ENCODE peak calls at places on chromosomes 13 and 19, in eight cellular contexts. E, R, B, Z, O, Q, N and W are unnamed samples.

GRCh38 chr19:51489113-51489512 is 10.8 kb downstream of the CEACAM18 start:
- DNase-seq in E (no peak), R (no peak), B (no peak), Z (no peak), O (no peak), Q (peak), N (no peak), W (no peak)

GRCh38 chr13:35814573-35814972 is 316.6 kb downstream of the DCLK1 start:
- DNase-seq in E (no peak), R (no peak), B (no peak), Z (no peak), O (no peak), Q (no peak), N (peak), W (no peak)

GRCh38 chr13:100234006-100234405 is 145.1 kb downstream of the PCCA start:
- DNase-seq in E (no peak), R (no peak), B (peak), Z (no peak), O (no peak), Q (no peak), N (no peak), W (no peak)

GRCh38 chr19:4064551-4065260 is 2.0 kb downstream of the ZBTB7A start:
- DNase-seq in E (peak), R (no peak), B (no peak), Z (peak), O (no peak), Q (no peak), N (peak), W (peak)

GRCh38 chr13:20446900-20447299 is 78.8 kb downstream of the CRYL1 start:
- DNase-seq in E (no peak), R (no peak), B (no peak), Z (no peak), O (no peak), Q (no peak), N (no peak), W (no peak)

GRCh38 chr13:113307491-113307890 is 10.5 kb downstream of the LAMP1 start:
- DNase-seq in E (no peak), R (no peak), B (no peak), Z (no peak), O (no peak), Q (no peak), N (no peak), W (no peak)

GRCh38 chr19:35648017-35648961 is at the start of gene COX6B1:
- DNase-seq in E (peak), R (peak), B (peak), Z (peak), O (peak), Q (peak), N (peak), W (peak)

GRCh38 chr13:21637296-21637695 is 33.3 kb upstream of the MICU2 start:
- DNase-seq in E (no peak), R (no peak), B (no peak), Z (no peak), O (no peak), Q (no peak), N (no peak), W (no peak)

GRCh38 chr19:6714749-6715555 is 5.5 kb downstream of the C3 start:
- DNase-seq in E (no peak), R (no peak), B (no peak), Z (peak), O (no peak), Q (no peak), N (no peak), W (no peak)

GRCh38 chr19:34236035-34236793 is 18.1 kb upstream of the GARRE1 start:
- DNase-seq in E (no peak), R (no peak), B (no peak), Z (no peak), O (no peak), Q (no peak), N (no peak), W (no peak)

GRCh38 chr13:114142640-114143490 is 10.4 kb upstream of the RASA3 start:
- DNase-seq in E (peak), R (peak), B (peak), Z (no peak), O (peak), Q (no peak), N (no peak), W (no peak)

GRCh38 chr13:41655997-41656396 is 198.6 kb downstream of the RGCC start:
- DNase-seq in E (no peak), R (no peak), B (no peak), Z (no peak), O (no peak), Q (no peak), N (no peak), W (no peak)

GRCh38 chr19:44939668-44940067 is 2.4 kb upstream of the APOC4 start:
- DNase-seq in E (no peak), R (no peak), B (no peak), Z (peak), O (no peak), Q (no peak), N (no peak), W (no peak)

GRCh38 chr13:59946924-59947323 is 216.8 kb downstream of the DIAPH3 start:
- DNase-seq in E (no peak), R (no peak), B (no peak), Z (no peak), O (no peak), Q (no peak), N (no peak), W (no peak)

GRCh38 chr19:18995804-18996241 is 37.5 kb downstream of the SUGP2 start:
- DNase-seq in E (no peak), R (no peak), B (no peak), Z (no peak), O (no peak), Q (peak), N (peak), W (peak)

GRCh38 chr13:51726446-51727185 is 77.3 kb downstream of the DHRS12 start:
- DNase-seq in E (no peak), R (no peak), B (no peak), Z (no peak), O (no peak), Q (no peak), N (no peak), W (no peak)

GRCh38 chr13:79937311-79938243 is 403.3 kb downstream of the SPRY2 start:
- DNase-seq in E (no peak), R (no peak), B (no peak), Z (no peak), O (no peak), Q (no peak), N (no peak), W (no peak)

GRCh38 chr13:38395505-38395803 is 45.8 kb downstream of the UFM1 start:
- DNase-seq in E (no peak), R (no peak), B (no peak), Z (no peak), O (no peak), Q (no peak), N (no peak), W (no peak)

GRCh38 chr19:53422551-53422950 is 9.2 kb upstream of the ZNF761 start:
- DNase-seq in E (no peak), R (no peak), B (no peak), Z (no peak), O (no peak), Q (no peak), N (no peak), W (no peak)

GRCh38 chr19:8371011-8371804 is 7.3 kb downstream of the ANGPTL4 start:
- DNase-seq in E (no peak), R (no peak), B (no peak), Z (no peak), O (no peak), Q (no peak), N (no peak), W (no peak)

GRCh38 chr13:31767175-31767900 is 28.0 kb downstream of the RXFP2 start:
- DNase-seq in E (no peak), R (no peak), B (no peak), Z (no peak), O (no peak), Q (no peak), N (no peak), W (no peak)

GRCh38 chr13:58953638-58954037 is 1210.1 kb downstream of the DIAPH3 start:
- DNase-seq in E (no peak), R (no peak), B (no peak), Z (no peak), O (no peak), Q (no peak), N (no peak), W (no peak)

GRCh38 chr13:97600438-97601080 is 166.6 kb downstream of the RAP2A start:
- DNase-seq in E (no peak), R (no peak), B (no peak), Z (no peak), O (no peak), Q (no peak), N (no peak), W (no peak)

GRCh38 chr13:72204291-72204690 is 337.3 kb upstream of the DACH1 start:
- DNase-seq in E (no peak), R (no peak), B (no peak), Z (no peak), O (no peak), Q (no peak), N (no peak), W (no peak)

GRCh38 chr19:18468930-18469244 is 31.0 kb upstream of the ISYNA1 start:
- DNase-seq in E (no peak), R (no peak), B (no peak), Z (no peak), O (no peak), Q (no peak), N (no peak), W (no peak)

GRCh38 chr13:80463673-80464352 is 122.9 kb upstream of the SPRY2 start:
- DNase-seq in E (no peak), R (no peak), B (no peak), Z (no peak), O (no peak), Q (no peak), N (no peak), W (no peak)

GRCh38 chr19:50922316-50922853 is 11.2 kb upstream of the KLK4 start:
- DNase-seq in E (peak), R (peak), B (peak), Z (peak), O (peak), Q (no peak), N (peak), W (peak)